ENCODE peak calls at places on chromosomes 12 and 14, in four cellular contexts. Y is naive B cell, C is left cardiac atrium, P is PC-3. Z is an unnamed sample.

GRCh38 chr12:114848661-114849060 is 164.7 kb upstream of the TBX3 start:
- ATAC-seq in Y (no peak), C (peak), P (no peak), Z (no peak)

GRCh38 chr14:23121401-23121800 is 2.3 kb upstream of the CEBPE start:
- ATAC-seq in Y (peak), C (peak), P (peak), Z (peak)

GRCh38 chr12:11666651-11667050 is 17.2 kb downstream of the ETV6 start:
- ATAC-seq in Y (no peak), C (no peak), P (no peak), Z (no peak)

GRCh38 chr14:78721756-78722455 is 551.7 kb downstream of the NRXN3 start:
- ATAC-seq in Y (no peak), C (no peak), P (no peak), Z (no peak)

GRCh38 chr12:96047151-96047620 is 11.8 kb upstream of the LTA4H start:
- ATAC-seq in Y (peak), C (no peak), P (no peak), Z (peak)

GRCh38 chr12:109286652-109287051 is 22.4 kb downstream of the FOXN4 start:
- ATAC-seq in Y (no peak), C (no peak), P (no peak), Z (no peak)

GRCh38 chr12:57439762-57440266 is 5.2 kb downstream of the INHBC start:
- ATAC-seq in Y (no peak), C (no peak), P (no peak), Z (no peak)

GRCh38 chr12:121345151-121345810 is 6.9 kb downstream of the ANAPC5 start:
- ATAC-seq in Y (no peak), C (no peak), P (peak), Z (no peak)

GRCh38 chr12:11798856-11799530 is 149.5 kb downstream of the ETV6 start:
- ATAC-seq in Y (no peak), C (peak), P (peak), Z (no peak)

GRCh38 chr12:71236133-71236660 is 78.4 kb upstream of the TSPAN8 start:
- ATAC-seq in Y (no peak), C (no peak), P (no peak), Z (no peak)

GRCh38 chr14:32404784-32405573 is 75.9 kb downstream of the AKAP6 start:
- ATAC-seq in Y (no peak), C (peak), P (no peak), Z (no peak)

Z was measured in activated T-helper 17 cell treated with anti-CD3 and anti-CD28 coated beads, Interleukin-2, amount 50 U/mL, for 72 hours.